ENCODE peak calls at places on chromosomes 6 and 20, in nine cellular contexts. E is kidney, W is AG04450, F is fibroblast of pulmonary artery, O is BE2C, K is neural progenitor cell, G is Peyer's patch, A is uterus, S is MM.1S. J is an unnamed sample.

GRCh38 chr20:57397693-57398108 is 6.5 kb downstream of the RBM38 start:
- DNase-seq in E (peak), W (no peak), F (no peak), O (no peak), K (no peak), G (peak), A (no peak), S (no peak), J (peak)

GRCh38 chr20:19783966-19784401 is 25.9 kb downstream of the RIN2 start:
- DNase-seq in E (peak), W (peak), F (peak), O (peak), K (no peak), G (no peak), A (no peak), S (no peak), J (no peak)

GRCh38 chr20:39117486-39117885 is 155.3 kb downstream of the DHX35 start:
- DNase-seq in E (no peak), W (no peak), F (peak), O (peak), K (no peak), G (no peak), A (no peak), S (no peak), J (no peak)

GRCh38 chr6:10412165-10412947 is 2.5 kb downstream of the TFAP2A start:
- DNase-seq in E (peak), W (peak), F (peak), O (no peak), K (peak), G (no peak), A (no peak), S (peak), J (no peak)

GRCh38 chr6:74603676-74604075 is 602.2 kb downstream of the COL12A1 start:
- DNase-seq in E (no peak), W (no peak), F (no peak), O (no peak), K (no peak), G (no peak), A (no peak), S (no peak), J (no peak)

GRCh38 chr6:38131527-38131965 is 312.0 kb downstream of the ZFAND3 start:
- DNase-seq in E (no peak), W (peak), F (peak), O (no peak), K (no peak), G (no peak), A (no peak), S (no peak), J (no peak)

GRCh38 chr6:14337157-14337556 is 219.6 kb downstream of the CD83 start:
- DNase-seq in E (no peak), W (no peak), F (peak), O (no peak), K (no peak), G (no peak), A (no peak), S (no peak), J (no peak)

GRCh38 chr6:77178821-77179220 is 284.5 kb downstream of the HTR1B start:
- DNase-seq in E (no peak), W (peak), F (peak), O (no peak), K (no peak), G (no peak), A (no peak), S (no peak), J (no peak)

GRCh38 chr6:6683964-6684363 is 95.4 kb downstream of the LY86 start:
- DNase-seq in E (no peak), W (no peak), F (no peak), O (no peak), K (no peak), G (no peak), A (no peak), S (no peak), J (no peak)

GRCh38 chr6:34273242-34273805 is 24.5 kb upstream of the SMIM29 start:
- DNase-seq in E (no peak), W (no peak), F (peak), O (peak), K (no peak), G (no peak), A (peak), S (no peak), J (no peak)

GRCh38 chr20:49935746-49936152 is 448 bp upstream of the RNF114 start:
- DNase-seq in E (peak), W (no peak), F (no peak), O (no peak), K (no peak), G (no peak), A (no peak), S (no peak), J (no peak)

GRCh38 chr20:63234693-63235398 is 859 bp upstream of the BIRC7 start:
- DNase-seq in E (no peak), W (no peak), F (no peak), O (no peak), K (peak), G (no peak), A (no peak), S (no peak), J (no peak)

GRCh38 chr6:30447237-30447636 is 42.1 kb upstream of the HLA-E start:
- DNase-seq in E (no peak), W (no peak), F (no peak), O (peak), K (peak), G (no peak), A (no peak), S (no peak), J (no peak)

GRCh38 chr20:64167676-64168075 is 3.4 kb downstream of the MYT1 start:
- DNase-seq in E (peak), W (no peak), F (no peak), O (no peak), K (no peak), G (no peak), A (no peak), S (no peak), J (no peak)

GRCh38 chr20:41038149-41038877 is 9.7 kb downstream of the TOP1 start:
- DNase-seq in E (no peak), W (no peak), F (no peak), O (no peak), K (no peak), G (no peak), A (no peak), S (no peak), J (no peak)

GRCh38 chr20:48709744-48710143 is 118.1 kb downstream of the PREX1 start:
- DNase-seq in E (no peak), W (no peak), F (peak), O (no peak), K (no peak), G (no peak), A (no peak), S (no peak), J (no peak)

GRCh38 chr6:91376686-91377085 is 789.8 kb upstream of the MAP3K7 start:
- DNase-seq in E (no peak), W (no peak), F (no peak), O (peak), K (no peak), G (no peak), A (no peak), S (no peak), J (no peak)

GRCh38 chr6:351867-352289 is 39.7 kb upstream of the IRF4 start:
- DNase-seq in E (no peak), W (no peak), F (no peak), O (no peak), K (no peak), G (no peak), A (no peak), S (no peak), J (no peak)
- TF ChIP-seq CTCF in E (no peak), W (no peak), F (no peak), O (no peak), K (no peak), G (no peak), A (no peak), S (no peak), J (no peak)

GRCh38 chr6:42140756-42141602 is 1.4 kb downstream of the C6orf132 start:
- DNase-seq in E (no peak), W (no peak), F (no peak), O (peak), K (no peak), G (no peak), A (no peak), S (no peak), J (no peak)

GRCh38 chr6:42138630-42139619 is 3.5 kb downstream of the C6orf132 start:
- DNase-seq in E (no peak), W (no peak), F (no peak), O (no peak), K (peak), G (no peak), A (no peak), S (no peak), J (no peak)

GRCh38 chr6:42141603-42142117 is 760 bp downstream of the C6orf132 start:
- DNase-seq in E (no peak), W (no peak), F (no peak), O (no peak), K (no peak), G (no peak), A (no peak), S (no peak), J (no peak)

GRCh38 chr6:42140051-42140450 is 2.4 kb downstream of the C6orf132 start:
- DNase-seq in E (no peak), W (no peak), F (no peak), O (no peak), K (no peak), G (peak), A (no peak), S (no peak), J (peak)

GRCh38 chr6:42142118-42142835 is at the start of gene C6orf132:
- DNase-seq in E (peak), W (no peak), F (no peak), O (peak), K (peak), G (no peak), A (no peak), S (no peak), J (peak)
- TF ChIP-seq CTCF in E (no peak), W (no peak), F (no peak), O (no peak), K (peak), G (no peak), A (no peak), S (no peak), J (no peak)

DNA sequence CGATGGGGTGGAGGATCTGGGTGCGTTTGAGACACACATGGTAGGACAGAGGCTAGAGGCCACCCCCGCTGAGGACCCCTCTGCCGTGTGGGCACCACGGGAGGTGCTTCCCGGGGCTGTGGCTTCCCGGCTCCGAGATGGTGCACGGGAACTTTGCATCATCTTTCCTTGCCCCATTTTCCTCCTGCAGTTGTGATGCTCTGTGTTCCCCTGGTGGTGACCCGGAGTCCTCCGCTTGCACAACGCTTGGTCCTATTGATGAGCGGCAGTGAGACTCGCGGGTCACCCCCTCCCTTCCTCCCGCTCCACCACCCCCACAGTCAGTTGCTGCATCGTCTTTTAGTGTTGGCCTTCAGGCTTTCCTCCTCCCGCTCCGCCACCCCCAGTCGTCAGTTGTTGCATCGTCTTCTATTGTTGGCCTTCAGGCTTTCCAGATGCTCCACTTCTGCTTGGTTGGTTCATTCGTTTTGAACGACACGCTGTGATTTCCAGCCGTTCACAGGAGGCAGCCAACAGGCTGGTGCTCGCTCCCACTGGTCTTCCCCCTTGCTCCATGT is 37.3 kb downstream of the PYGB start:
- DNase-seq in E (peak), W (no peak), F (no peak), O (peak), K (no peak), G (no peak), A (no peak), S (no peak), J (peak)
- TF ChIP-seq CTCF in E (no peak), W (no peak), F (no peak), O (peak), K (no peak), G (no peak), A (no peak), S (no peak), J (no peak)

DNA sequence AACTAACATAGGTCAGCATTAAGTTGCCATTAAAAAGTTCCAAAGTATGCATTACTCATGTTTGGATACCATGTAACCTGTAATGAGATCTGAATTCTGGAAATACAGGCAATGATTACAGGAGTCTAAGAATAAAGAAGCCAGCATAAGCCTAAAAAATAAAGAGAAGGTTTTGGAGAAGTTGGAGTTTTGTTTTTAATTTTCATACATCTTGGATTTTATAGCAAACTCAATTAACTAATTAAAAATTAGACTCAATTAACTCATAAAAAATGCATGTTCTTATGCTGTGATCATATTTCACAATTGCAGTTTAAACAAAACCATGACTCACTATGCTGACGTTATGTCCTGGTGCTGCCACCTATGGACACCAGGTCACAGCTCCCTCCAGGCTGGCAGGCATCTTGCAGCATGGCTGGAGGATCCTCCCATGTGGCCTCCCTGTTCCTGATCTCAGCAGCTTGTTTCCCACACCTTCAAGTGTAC is 648.8 kb upstream of the AGPAT4 start:
- DNase-seq in E (no peak), W (peak), F (peak), O (peak), K (peak), G (no peak), A (no peak), S (peak), J (no peak)
- TF ChIP-seq CTCF in E (peak), W (no peak), F (peak), O (peak), K (peak), G (no peak), A (no peak), S (peak), J (no peak)